ENCODE peak calls at places on chromosomes 3 and 15, in ten cellular contexts. K is H7; S is stimulated activated CD8-positive, alpha-beta memory T cell treated with anti-CD3 and anti-CD28 coated beads, Interleukin-15, amount 100 ng/mL, for 24 hours; P is HFF-Myc; J is WTC11; R is cardiac muscle cell; O is head of caudate nucleus; V is caudate nucleus; N is NCI-H446 treated with DMSO at 0.1 percent for 48 hours; B is ELF-1. X is an unnamed sample.

GRCh38 chr3:79937567-79937966 is 169.8 kb upstream of the ROBO1 start:
- DNase-seq in K (peak; percentile 43), S (no peak), P (no peak), J (no peak), R (no peak), O (no peak), V (no peak), N (no peak), B (no peak), X (no peak)

GRCh38 chr3:27483117-27484001 is 825 bp downstream of the SLC4A7 start:
- DNase-seq in K (peak; percentile 68), S (peak; percentile 3), P (peak; percentile 43), J (peak; percentile 45), R (peak; percentile 58), O (peak; percentile 31), V (peak; percentile 37), N (peak; percentile 36), B (peak; percentile 85), X (peak; percentile 52)

GRCh38 chr3:52844290-52844985 is 9.6 kb upstream of the MUSTN1 start:
- DNase-seq in K (no peak), S (no peak), P (no peak), J (no peak), R (no peak), O (no peak), V (no peak), N (no peak), B (no peak), X (no peak)

GRCh38 chr3:139100821-139101220 is 56.1 kb upstream of the PRR23C start:
- DNase-seq in K (no peak), S (no peak), P (no peak), J (no peak), R (no peak), O (no peak), V (no peak), N (no peak), B (no peak), X (no peak)

GRCh38 chr3:69890094-69890493 is 109.4 kb upstream of the SAMMSON start:
- DNase-seq in K (no peak), S (no peak), P (no peak), J (no peak), R (no peak), O (no peak), V (no peak), N (no peak), B (no peak), X (no peak)

GRCh38 chr3:167125612-167126407 is 254.3 kb downstream of the ZBBX start:
- DNase-seq in K (no peak), S (no peak), P (no peak), J (no peak), R (no peak), O (no peak), V (no peak), N (no peak), B (no peak), X (no peak)

GRCh38 chr3:114551770-114552526 is 258.1 kb downstream of the TIGIT start:
- DNase-seq in K (no peak), S (no peak), P (peak; percentile 68), J (no peak), R (no peak), O (no peak), V (no peak), N (no peak), B (no peak), X (no peak)

GRCh38 chr3:125594581-125595011 is 701 bp downstream of the OSBPL11 start:
- DNase-seq in K (peak; percentile 25), S (no peak), P (no peak), J (no peak), R (peak; percentile 37), O (no peak), V (no peak), N (no peak), B (peak; percentile 54), X (no peak)

GRCh38 chr15:59892995-59893394 is 111.1 kb upstream of the FOXB1 start:
- DNase-seq in K (peak; percentile 36), S (no peak), P (peak; percentile 5), J (peak; percentile 22), R (peak; percentile 76), O (no peak), V (no peak), N (no peak), B (peak; percentile 50), X (peak; percentile 30)

GRCh38 chr3:42970557-42970956 is 8.6 kb upstream of the GASK1A start:
- DNase-seq in K (no peak), S (no peak), P (no peak), J (no peak), R (no peak), O (no peak), V (no peak), N (no peak), B (no peak), X (no peak)

GRCh38 chr15:68612979-68613740 is 34.4 kb downstream of the CORO2B start:
- DNase-seq in K (peak; percentile 65), S (no peak), P (no peak), J (no peak), R (no peak), O (no peak), V (no peak), N (no peak), B (no peak), X (no peak)

GRCh38 chr3:152071924-152072323 is 196.8 kb upstream of the MBNL1 start:
- DNase-seq in K (peak; percentile 26), S (no peak), P (no peak), J (no peak), R (peak; percentile 36), O (no peak), V (no peak), N (no peak), B (peak; percentile 5), X (peak; percentile 61)

GRCh38 chr3:187169231-187169960 is 27.9 kb upstream of the RTP1 start:
- DNase-seq in K (no peak), S (no peak), P (no peak), J (no peak), R (no peak), O (no peak), V (no peak), N (no peak), B (no peak), X (no peak)

GRCh38 chr15:40511472-40512133 is 40.8 kb downstream of the CHST14 start:
- DNase-seq in K (peak; percentile 95), S (no peak), P (no peak), J (peak; percentile 84), R (peak; percentile 63), O (peak; percentile 45), V (peak; percentile 1), N (no peak), B (peak; percentile 81), X (peak; percentile 91)

GRCh38 chr3:124131158-124132115 is 139.5 kb upstream of the ROPN1 start:
- DNase-seq in K (no peak), S (no peak), P (no peak), J (no peak), R (no peak), O (no peak), V (no peak), N (peak; percentile 53), B (no peak), X (peak; percentile 55)

GRCh38 chr3:17942856-17943255 is 200.4 kb upstream of the TBC1D5 start:
- DNase-seq in K (no peak), S (no peak), P (no peak), J (no peak), R (no peak), O (no peak), V (no peak), N (no peak), B (no peak), X (peak; percentile 26)

GRCh38 chr3:12187448-12188327 is 29.0 kb upstream of the TIMP4 start:
- DNase-seq in K (no peak), S (no peak), P (no peak), J (no peak), R (no peak), O (peak; percentile 17), V (no peak), N (no peak), B (no peak), X (peak; percentile 55)

GRCh38 chr3:41274944-41275668 is 75.8 kb downstream of the CTNNB1 start:
- DNase-seq in K (no peak), S (no peak), P (no peak), J (no peak), R (no peak), O (no peak), V (no peak), N (no peak), B (no peak), X (peak; percentile 89)

GRCh38 chr15:100565591-100565990 is 36.4 kb downstream of the LINS1 start:
- DNase-seq in K (no peak), S (no peak), P (no peak), J (no peak), R (no peak), O (no peak), V (no peak), N (no peak), B (no peak), X (no peak)

GRCh38 chr3:51683566-51683965 is 12.5 kb downstream of the TEX264 start:
- DNase-seq in K (no peak), S (no peak), P (no peak), J (no peak), R (no peak), O (no peak), V (no peak), N (no peak), B (no peak), X (no peak)

GRCh38 chr15:73685981-73686380 is 1.8 kb downstream of the CD276 start:
- DNase-seq in K (no peak), S (no peak), P (no peak), J (no peak), R (no peak), O (no peak), V (no peak), N (no peak), B (no peak), X (no peak)

GRCh38 chr3:19363071-19363470 is 214.8 kb downstream of the KCNH8 start:
- DNase-seq in K (no peak), S (no peak), P (no peak), J (no peak), R (no peak), O (no peak), V (no peak), N (no peak), B (no peak), X (no peak)

GRCh38 chr3:146796078-146796477 is 190.9 kb upstream of the PLSCR5 start:
- DNase-seq in K (no peak), S (no peak), P (no peak), J (no peak), R (no peak), O (no peak), V (no peak), N (no peak), B (no peak), X (no peak)

GRCh38 chr3:102183623-102184022 is 251.2 kb upstream of the ZPLD1 start:
- DNase-seq in K (peak; percentile 4), S (no peak), P (no peak), J (no peak), R (no peak), O (no peak), V (no peak), N (no peak), B (no peak), X (no peak)

GRCh38 chr3:50580683-50581458 is 11.5 kb downstream of the HEMK1 start:
- DNase-seq in K (no peak), S (no peak), P (no peak), J (no peak), R (no peak), O (no peak), V (no peak), N (no peak), B (no peak), X (no peak)

GRCh38 chr3:14957933-14958332 is 10.6 kb downstream of the NR2C2 start:
- DNase-seq in K (no peak), S (no peak), P (no peak), J (no peak), R (no peak), O (no peak), V (no peak), N (no peak), B (no peak), X (no peak)

GRCh38 chr15:73972984-73973682 is 19.0 kb downstream of the STOML1 start:
- DNase-seq in K (peak; percentile 93), S (no peak), P (peak; percentile 65), J (peak; percentile 90), R (peak; percentile 90), O (peak; percentile 77), V (peak; percentile 43), N (peak; percentile 51), B (peak; percentile 95), X (peak; percentile 86)

GRCh38 chr3:106332884-106333283 is 464.1 kb upstream of the CBLB start:
- DNase-seq in K (no peak), S (no peak), P (no peak), J (no peak), R (no peak), O (no peak), V (no peak), N (no peak), B (no peak), X (no peak)